ENCODE peak calls at places on chromosome 14, in five cellular contexts. J is activated T-cell treated with anti-CD3 and anti-CD28 coated beads, Interleukin-2, amount 50 U/mL, for 24 hours; X is hypothalamus; A is lung microvascular endothelial cell; C is stimulated activated CD4-positive, alpha-beta T cell treated with anti-CD3 and anti-CD28 coated beads, Interleukin-12 subunit alpha, Interleukin-12 subunit beta, amount 100 ng/mL, for 4 hours. T is an unnamed sample.

GRCh38 chr14:79011091-79011919 is 841.1 kb downstream of the NRXN3 start:
- DNase-seq in J (no peak), X (no peak), A (peak; percentile 65), C (no peak), T (no peak)

GRCh38 chr14:39396448-39396847 is 35.8 kb downstream of the FBXO33 start:
- DNase-seq in J (no peak), X (no peak), A (no peak), C (no peak), T (no peak)

GRCh38 chr14:92058006-92058917 is 18.4 kb upstream of the TRIP11 start:
- DNase-seq in J (no peak), X (no peak), A (no peak), C (no peak), T (no peak)

GRCh38 chr14:38721822-38722431 is 381.1 kb downstream of the SEC23A start:
- DNase-seq in J (no peak), X (no peak), A (peak; percentile 60), C (no peak), T (peak; percentile 14)

GRCh38 chr14:73143003-73143402 is 6.7 kb downstream of the PSEN1 start:
- DNase-seq in J (no peak), X (peak; percentile 13), A (no peak), C (no peak), T (no peak)

GRCh38 chr14:75648066-75648838 is 12.4 kb downstream of the ERG28 start:
- DNase-seq in J (no peak), X (no peak), A (peak; percentile 98), C (no peak), T (no peak)

GRCh38 chr14:104792101-104792884 is 3.3 kb downstream of the AKT1 start:
- DNase-seq in J (no peak), X (no peak), A (no peak), C (no peak), T (no peak)

GRCh38 chr14:51846631-51847488 is 13.6 kb upstream of the GNG2 start:
- DNase-seq in J (peak; percentile 86), X (peak; percentile 2), A (peak; percentile 91), C (peak; percentile 62), T (no peak)

GRCh38 chr14:37870947-37871346 is 275.5 kb downstream of the TTC6 start:
- DNase-seq in J (no peak), X (no peak), A (no peak), C (no peak), T (no peak)

GRCh38 chr14:61695695-61696527 is 598 bp downstream of the HIF1A start:
- DNase-seq in J (peak; percentile 77), X (peak; percentile 56), A (peak; percentile 50), C (peak; percentile 46), T (peak; percentile 10)

GRCh38 chr14:70268760-70269159 is 80.0 kb upstream of the SLC8A3 start:
- DNase-seq in J (no peak), X (no peak), A (no peak), C (no peak), T (no peak)

GRCh38 chr14:73753887-73754880 is 40.0 kb upstream of the PNMA1 start:
- DNase-seq in J (peak; percentile 71), X (no peak), A (no peak), C (no peak), T (no peak)